ENCODE peak calls at places on chromosomes 11 and 22, in seven cellular contexts. O, I, Q, F, J, U and Y are unnamed samples.

GRCh38 chr11:26278354-26278753 is 53.6 kb upstream of the ANO3 start:
- DNase-seq in J (no peak), I (no peak), O (no peak), U (no peak), Q (no peak), F (no peak), Y (no peak)

GRCh38 chr11:45322111-45322705 is 36.1 kb upstream of the SYT13 start:
- DNase-seq in J (peak; percentile 43), Q (no peak), O (no peak), F (no peak), I (no peak), U (no peak), Y (no peak)

GRCh38 chr22:26805131-26805530 is 147.7 kb downstream of the MIAT start:
- DNase-seq in J (no peak), F (peak; percentile 21), U (no peak), Q (no peak), I (no peak), O (peak; percentile 28), Y (no peak)

GRCh38 chr11:61160487-61161189 is 588 bp downstream of the VPS37C start:
- DNase-seq in Q (no peak), O (no peak), U (no peak), I (no peak), F (no peak), J (peak; percentile 58), Y (no peak)

GRCh38 chr22:24526191-24526590 is 28.7 kb downstream of the GUCD1 start:
- DNase-seq in F (no peak), U (no peak), Q (no peak), I (no peak), J (no peak), O (peak; percentile 17), Y (no peak)

GRCh38 chr22:32202539-32203180 is 2.2 kb downstream of the RFPL2 start:
- DNase-seq in J (no peak), Q (peak; percentile 85), I (no peak), F (peak; percentile 51), O (peak; percentile 22), U (peak; percentile 26), Y (peak; percentile 65)

GRCh38 chr22:45563362-45564040 is 60.8 kb downstream of the FBLN1 start:
- DNase-seq in O (no peak), F (no peak), I (no peak), Q (no peak), U (no peak), J (no peak), Y (no peak)

GRCh38 chr11:7851391-7851790 is 54.6 kb upstream of the OR5P2 start:
- DNase-seq in U (no peak), O (no peak), J (no peak), F (peak; percentile 19), Q (no peak), I (no peak), Y (no peak)

GRCh38 chr11:13446444-13446843 is 16.6 kb downstream of the BTBD10 start:
- DNase-seq in F (no peak), J (no peak), U (no peak), I (no peak), Q (no peak), O (peak; percentile 48), Y (no peak)

DNA sequence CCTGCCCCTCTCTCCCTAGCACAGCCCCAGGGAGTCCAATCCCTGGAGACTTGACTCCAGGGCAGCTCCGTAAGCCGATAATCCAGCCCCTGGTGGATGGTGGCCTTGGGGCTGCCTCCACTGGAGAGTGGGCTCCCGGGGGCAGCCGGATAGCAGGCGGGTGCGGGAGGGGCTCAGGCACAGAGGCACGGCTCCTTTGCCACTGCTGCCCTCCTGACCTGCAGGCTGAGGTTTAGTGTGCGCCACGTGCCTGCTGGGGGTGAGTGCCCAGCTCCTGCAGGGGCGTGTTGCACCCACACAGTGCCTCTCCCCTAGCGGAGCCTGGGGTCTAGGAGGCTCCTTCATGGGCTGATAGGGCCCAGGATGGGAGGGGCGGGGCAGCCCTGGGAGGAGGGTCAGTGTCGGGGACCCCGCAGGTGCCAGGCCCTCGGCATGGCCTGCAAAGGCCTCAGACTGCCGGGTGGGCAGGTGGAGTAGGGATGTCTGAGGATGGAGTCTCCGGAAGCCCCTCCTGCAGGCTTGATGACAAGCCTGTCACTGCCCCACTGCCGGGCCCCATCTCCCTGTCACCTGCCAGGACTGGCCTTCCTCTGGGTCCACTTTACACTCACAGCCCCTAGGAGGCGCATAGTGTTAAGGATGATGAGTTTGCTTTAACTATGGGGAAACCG is 5.6 kb downstream of the DUSP8 start:
- DNase-seq in I (no peak), J (peak; percentile 57), Q (no peak), O (no peak), F (no peak), U (no peak), Y (peak; percentile 5)
- TF ChIP-seq CTCF in I (no peak), J (no peak), Q (no peak), O (peak; percentile 5), F (peak; percentile 9), U (no peak), Y (no peak)

GRCh38 chr11:108648528-108648885 is 16.4 kb upstream of the DDX10 start:
- DNase-seq in I (no peak), U (no peak), J (no peak), Q (no peak), F (no peak), O (no peak), Y (no peak)
- TF ChIP-seq CTCF in I (no peak), U (no peak), J (no peak), Q (no peak), F (no peak), O (no peak), Y (no peak)

GRCh38 chr22:22591348-22592299 is 32.6 kb upstream of the PRAME start:
- DNase-seq in Q (no peak), U (no peak), I (no peak), O (peak; percentile 13), J (no peak), F (no peak), Y (no peak)
- TF ChIP-seq CTCF in Q (no peak), U (no peak), I (no peak), O (no peak), J (no peak), F (no peak), Y (peak; percentile 45)

GRCh38 chr11:120129570-120129969 is 8.3 kb downstream of the TRIM29 start:
- DNase-seq in J (peak; percentile 45), U (peak; percentile 2), O (no peak), F (no peak), Q (peak; percentile 25), I (no peak), Y (no peak)

GRCh38 chr11:120131941-120132644 is 5.8 kb downstream of the TRIM29 start:
- DNase-seq in Q (peak; percentile 23), F (peak; percentile 91), J (peak; percentile 35), I (no peak), O (no peak), U (peak; percentile 3), Y (no peak)

GRCh38 chr11:120132645-120133185 is 5.2 kb downstream of the TRIM29 start:
- DNase-seq in U (no peak), F (no peak), J (peak; percentile 49), Q (peak; percentile 6), O (no peak), I (no peak), Y (no peak)

GRCh38 chr11:120130176-120130980 is 7.5 kb downstream of the TRIM29 start:
- DNase-seq in O (no peak), Q (peak; percentile 24), F (no peak), J (peak; percentile 53), U (peak; percentile 2), I (no peak), Y (no peak)

DNA sequence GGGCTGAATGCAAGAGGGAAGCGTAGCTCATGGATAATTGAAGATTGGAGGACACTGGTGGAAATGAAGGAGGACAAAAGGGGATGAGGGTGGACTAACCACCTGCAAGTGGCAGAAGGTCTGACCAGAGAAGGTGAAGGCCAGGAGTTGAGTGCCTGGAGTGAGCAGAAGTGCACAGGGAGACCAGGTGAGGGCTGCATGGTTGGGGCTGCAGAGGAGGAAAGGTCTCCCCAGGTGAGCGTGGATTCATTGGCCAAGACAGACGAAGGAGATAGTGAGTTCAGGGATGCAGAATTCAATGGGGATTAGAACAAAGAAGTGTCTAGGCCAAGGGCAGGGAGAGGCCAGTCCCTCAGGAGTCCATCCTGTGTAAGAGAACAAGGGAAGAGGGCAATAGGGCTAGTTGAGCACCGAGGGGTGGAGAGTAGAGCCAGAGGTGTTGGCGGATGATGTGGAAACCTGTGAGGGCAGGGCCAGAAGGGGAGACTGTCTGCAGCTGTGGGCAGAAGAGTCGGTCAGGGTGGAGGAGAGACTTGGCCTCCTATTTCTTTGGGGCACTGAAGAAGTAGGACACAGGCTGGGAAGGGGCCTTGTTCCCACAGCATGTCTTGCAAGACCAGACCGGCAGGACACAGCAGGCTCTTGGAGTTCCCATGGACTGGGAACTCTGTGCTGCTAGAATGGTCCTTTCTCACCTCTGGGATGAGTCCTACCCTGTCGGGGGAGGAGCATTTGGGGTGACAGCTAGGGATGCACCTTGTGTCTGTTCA is 6.7 kb downstream of the TRIM29 start:
- DNase-seq in Q (peak; percentile 31), F (no peak), I (no peak), U (peak; percentile 2), J (peak; percentile 58), O (no peak), Y (no peak)
- TF ChIP-seq CTCF in Q (no peak), F (no peak), I (no peak), U (no peak), J (no peak), O (no peak), Y (no peak)

DNA sequence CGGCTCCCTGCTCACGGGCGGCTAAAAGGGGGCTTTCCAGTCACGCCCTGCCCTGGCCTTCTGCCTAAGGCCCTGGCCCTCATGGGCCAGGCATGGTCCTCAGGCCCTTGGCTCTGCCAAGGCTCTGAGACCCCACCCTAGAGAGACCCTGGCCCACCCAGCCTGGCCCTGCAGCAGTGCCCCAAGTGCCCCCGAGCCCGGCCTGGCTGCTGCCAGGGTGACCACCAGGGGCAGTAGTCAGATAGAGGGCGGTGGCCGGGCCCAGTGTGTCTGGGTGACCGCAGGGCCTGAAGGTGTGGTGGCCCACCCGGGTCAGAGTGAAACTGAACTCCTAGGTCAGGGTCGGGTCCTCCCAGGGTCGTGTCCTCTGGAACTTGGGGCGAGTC is 29.4 kb upstream of the CCDC188 start:
- DNase-seq in U (no peak), I (no peak), F (no peak), Q (no peak), O (no peak), J (no peak), Y (peak; percentile 42)
- TF ChIP-seq CTCF in U (peak; percentile 21), I (no peak), F (peak; percentile 27), Q (no peak), O (peak; percentile 15), J (no peak), Y (peak; percentile 63)